ENCODE peak calls at places on chromosomes 13 and 19, in five cellular contexts. B, F, H, N and G are unnamed samples.

GRCh38 chr13:110116072-110116487 is 190.9 kb downstream of the COL4A1 start:
- DNase-seq in B (peak), F (peak), H (no peak), N (peak), G (peak)

GRCh38 chr13:20989883-20990282 is 71.5 kb downstream of the LATS2 start:
- DNase-seq in B (no peak), F (no peak), H (no peak), N (no peak), G (no peak)

GRCh38 chr13:54033323-54033861 is 1004.8 kb downstream of the OLFM4 start:
- DNase-seq in B (no peak), F (no peak), H (no peak), N (no peak), G (no peak)

GRCh38 chr13:102318233-102318632 is 83.6 kb downstream of the FGF14 start:
- DNase-seq in B (no peak), F (no peak), H (no peak), N (no peak), G (no peak)

GRCh38 chr13:100129605-100130004 is 40.7 kb downstream of the PCCA start:
- DNase-seq in B (no peak), F (no peak), H (no peak), N (no peak), G (no peak)

GRCh38 chr13:39929583-39929982 is 274.1 kb downstream of the COG6 start:
- DNase-seq in B (no peak), F (no peak), H (no peak), N (no peak), G (no peak)

GRCh38 chr13:105611424-105611823 is 924.0 kb downstream of the EFNB2 start:
- DNase-seq in B (no peak), F (no peak), H (no peak), N (no peak), G (peak)

GRCh38 chr19:1118999-1119398 is 15.2 kb downstream of the GPX4 start:
- DNase-seq in B (no peak), F (no peak), H (no peak), N (no peak), G (no peak)